ENCODE peak calls at places on chromosomes 6 and 20, in five cellular contexts. X is A549, D is HepG2, N is GM23338, V is K562. I is an unnamed sample.

GRCh38 chr20:48574383-48574782 is 253.4 kb downstream of the PREX1 start:
- DNase-seq in N (peak; percentile 44), X (peak; percentile 68), D (no peak), V (no peak), I (no peak)

GRCh38 chr6:82264824-82265223 is 17.3 kb upstream of the IBTK start:
- DNase-seq in X (no peak), N (peak; percentile 78), V (no peak), D (no peak), I (no peak)

GRCh38 chr6:96789871-96790270 is 47.4 kb downstream of the GPR63 start:
- DNase-seq in V (no peak), D (no peak), N (no peak), X (no peak), I (no peak)

GRCh38 chr6:65787787-65788186 is 80.8 kb upstream of the EYS start:
- DNase-seq in N (no peak), V (no peak), X (no peak), D (no peak), I (no peak)

GRCh38 chr6:144294016-144294415 is 8.9 kb downstream of the UTRN start:
- DNase-seq in X (no peak), D (no peak), V (no peak), N (no peak), I (no peak)

GRCh38 chr6:139080255-139080920 is 51.8 kb downstream of the ABRACL start:
- DNase-seq in V (no peak), D (no peak), N (no peak), X (no peak), I (no peak)

GRCh38 chr6:158835616-158836221 is 16.6 kb upstream of the EZR start:
- DNase-seq in D (peak; percentile 40), V (peak; percentile 76), N (no peak), X (no peak), I (no peak)

GRCh38 chr20:61044499-61044898 is 207.6 kb upstream of the CDH4 start:
- DNase-seq in N (peak; percentile 19), X (peak; percentile 38), D (no peak), V (peak; percentile 40), I (no peak)

GRCh38 chr6:132236281-132236680 is 165.0 kb downstream of the MOXD1 start:
- DNase-seq in V (no peak), X (no peak), N (no peak), D (no peak), I (no peak)

GRCh38 chr20:44356353-44356723 is 839 bp downstream of the HNF4A start:
- DNase-seq in D (no peak), N (no peak), X (no peak), V (no peak), I (no peak)

GRCh38 chr20:15061955-15062354 is 724.5 kb upstream of the FLRT3 start:
- DNase-seq in N (peak; percentile 59), V (no peak), D (peak; percentile 97), X (peak; percentile 34), I (no peak)

GRCh38 chr6:146041282-146041681 is 12.4 kb downstream of the GRM1 start:
- DNase-seq in N (peak; percentile 83), X (peak; percentile 22), V (no peak), D (peak; percentile 33), I (no peak)

GRCh38 chr20:5080384-5080877 is 39.3 kb downstream of the PCNA start:
- DNase-seq in D (no peak), X (peak; percentile 70), N (no peak), V (no peak), I (peak; percentile 48)

GRCh38 chr6:89582669-89583325 is 55.8 kb downstream of the LYRM2 start:
- DNase-seq in X (no peak), D (no peak), N (no peak), V (no peak), I (no peak)

GRCh38 chr6:110415297-110415916 is at the start of gene DDO:
- DNase-seq in D (peak; percentile 86), V (no peak), N (no peak), X (no peak), I (no peak)

GRCh38 chr20:12175538-12175937 is 257.8 kb downstream of the BTBD3 start:
- DNase-seq in X (no peak), N (no peak), D (no peak), V (no peak), I (no peak)

GRCh38 chr6:166952567-166953464 is 3.5 kb downstream of the RNASET2 start:
- DNase-seq in N (no peak), D (no peak), V (no peak), X (no peak), I (no peak)

GRCh38 chr20:5822569-5822968 is 72.4 kb downstream of the SHLD1 start:
- DNase-seq in V (no peak), X (no peak), D (no peak), N (no peak), I (no peak)

GRCh38 chr20:45415822-45416637 is at the start of gene PIGT:
- DNase-seq in V (peak; percentile 76), X (peak; percentile 84), D (peak; percentile 93), N (peak; percentile 93), I (peak; percentile 51)

GRCh38 chr6:110325197-110325596 is 33.0 kb downstream of the METTL24 start:
- DNase-seq in V (no peak), D (peak; percentile 46), N (no peak), X (no peak), I (no peak)

GRCh38 chr20:1805161-1805581 is 90.0 kb upstream of the SIRPA start:
- DNase-seq in V (no peak), X (no peak), N (peak; percentile 54), D (no peak), I (no peak)

GRCh38 chr20:1804554-1804956 is 90.7 kb upstream of the SIRPA start:
- DNase-seq in N (no peak), X (no peak), D (no peak), V (no peak), I (no peak)

GRCh38 chr20:1803216-1804128 is 91.7 kb upstream of the SIRPA start:
- DNase-seq in D (no peak), V (no peak), X (no peak), N (peak; percentile 93), I (no peak)

GRCh38 chr20:1802385-1803215 is 92.6 kb upstream of the SIRPA start:
- DNase-seq in V (peak; percentile 9), N (peak; percentile 86), D (peak; percentile 67), X (peak; percentile 70), I (no peak)

DNA sequence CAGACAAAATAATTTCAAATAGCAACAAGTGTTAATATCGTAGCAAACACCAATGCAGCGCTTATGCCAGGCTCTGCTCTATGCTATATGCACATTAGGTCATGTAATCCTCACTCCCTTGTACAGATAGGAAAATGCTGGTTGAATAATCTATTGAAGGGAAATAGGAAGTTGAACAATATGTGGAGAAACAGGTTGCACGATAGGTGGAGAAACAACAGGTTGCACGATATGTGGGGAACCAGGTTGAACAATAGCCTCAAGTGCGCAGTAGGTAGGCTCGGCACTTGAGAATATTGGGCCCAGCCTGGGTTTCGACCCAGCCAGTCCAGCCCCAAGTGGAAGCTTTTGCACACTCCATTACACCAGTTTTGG is 91.1 kb upstream of the SIRPA start:
- DNase-seq in X (no peak), N (no peak), D (no peak), V (no peak), I (no peak)
- H3K27ac ChIP-seq in X (no peak overlapping the region), N (no peak overlapping the region), D (no peak overlapping the region), V (no peak overlapping the region), I (no peak overlapping the region)

GRCh38 chr6:120899932-120900331 is 434.3 kb downstream of the TBC1D32 start:
- DNase-seq in D (no peak), V (no peak), X (no peak), N (no peak), I (no peak)
- TF ChIP-seq JUNB in D (no peak), V (no peak), X (no peak), N (no peak), I (no peak)

GRCh38 chr6:149686230-149686629 is 31.7 kb downstream of the LATS1 start:
- DNase-seq in D (no peak), X (no peak), N (no peak), V (no peak), I (no peak)

GRCh38 chr6:149680490-149680889 is 32.0 kb upstream of the KATNA1 start:
- DNase-seq in D (no peak), V (no peak), N (no peak), X (no peak), I (no peak)

DNA sequence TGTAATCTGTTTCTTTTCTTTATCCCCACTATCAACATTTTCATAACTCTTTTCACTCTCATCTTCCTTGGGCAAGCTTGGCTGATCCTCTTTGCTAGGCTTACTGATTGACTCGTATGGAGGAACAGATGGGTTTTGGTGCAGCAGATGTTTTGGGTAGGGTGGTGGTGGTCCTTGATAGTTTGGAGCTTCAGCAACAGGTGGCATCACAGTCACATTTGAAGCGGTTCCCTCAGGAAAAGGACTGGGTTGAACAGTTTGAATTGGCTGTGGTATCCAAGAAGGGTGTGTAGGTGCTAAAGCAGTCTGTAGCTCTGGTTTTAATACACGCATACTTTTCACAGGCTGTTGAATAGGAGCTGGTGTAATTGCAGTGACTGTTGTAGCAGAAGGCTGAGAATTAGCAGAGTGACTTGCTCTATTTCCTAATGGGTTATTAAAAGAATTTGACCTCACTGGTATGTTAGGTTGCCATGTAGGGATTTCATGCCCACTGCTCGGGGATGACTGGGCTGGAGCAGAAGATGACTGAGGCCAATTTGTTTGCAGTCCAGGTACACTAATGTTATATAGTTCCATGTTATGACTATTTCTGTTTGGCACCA is 34.5 kb downstream of the LATS1 start:
- DNase-seq in X (no peak), N (no peak), V (no peak), D (no peak), I (no peak)
- H3K27ac ChIP-seq in X (no peak overlapping the region), N (no peak overlapping the region), V (no peak overlapping the region), D (no peak overlapping the region), I (no peak overlapping the region)

DNA sequence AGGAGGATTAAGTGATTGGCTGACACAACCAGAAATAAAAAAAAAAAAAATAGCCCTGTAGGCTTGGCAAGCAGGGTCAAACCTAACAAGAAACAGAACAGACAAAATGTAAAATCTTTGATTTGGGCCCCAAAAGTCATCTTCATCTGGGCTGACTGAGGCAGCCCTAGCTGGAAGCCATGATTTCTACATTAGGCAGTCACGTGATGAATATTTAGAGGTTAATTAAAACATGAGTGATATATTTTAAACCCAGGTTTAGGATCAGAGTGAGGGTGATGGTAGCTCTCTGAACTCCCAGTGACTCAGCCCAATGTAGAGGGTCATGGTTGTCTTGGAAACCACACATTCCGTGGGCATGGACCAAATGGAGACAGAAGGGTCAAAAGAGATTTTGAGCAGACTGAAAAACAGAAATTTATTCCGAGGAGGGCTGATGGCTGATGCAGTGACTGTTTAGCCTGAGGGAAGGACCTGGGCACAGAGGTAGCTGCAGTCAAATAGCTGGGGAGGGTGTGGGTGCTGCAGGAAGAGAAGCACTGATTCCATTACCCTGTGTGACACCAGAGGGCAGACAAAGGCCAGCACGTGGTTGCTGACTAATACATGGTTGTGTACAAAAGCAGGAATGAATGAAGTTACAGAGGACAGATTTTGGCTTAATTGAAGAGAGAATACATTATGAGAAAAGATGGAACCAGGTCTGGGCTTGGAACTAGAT is 573.1 kb upstream of the CHD6 start:
- DNase-seq in D (no peak), V (no peak), N (no peak), X (peak; percentile 2), I (no peak)
- TF ChIP-seq JUNB in D (no peak), V (no peak), N (no peak), X (no peak), I (no peak)

GRCh38 chr20:38146628-38147027 is 18.4 kb downstream of the TGM2 start:
- DNase-seq in N (no peak), V (no peak), X (no peak), D (no peak), I (no peak)

GRCh38 chr20:38146156-38146555 is 18.9 kb downstream of the TGM2 start:
- DNase-seq in D (no peak), V (no peak), X (no peak), N (no peak), I (no peak)

GRCh38 chr20:38147166-38147565 is 17.9 kb downstream of the TGM2 start:
- DNase-seq in N (no peak), V (no peak), D (no peak), X (no peak), I (no peak)

GRCh38 chr20:38148328-38149102 is 16.6 kb downstream of the TGM2 start:
- DNase-seq in X (no peak), D (no peak), N (no peak), V (no peak), I (no peak)

GRCh38 chr20:38147751-38148150 is 17.3 kb downstream of the TGM2 start:
- DNase-seq in V (no peak), X (no peak), N (no peak), D (no peak), I (no peak)
- H3K27ac ChIP-seq in V (no peak overlapping the region), X (no peak overlapping the region), N (no peak overlapping the region), D (no peak overlapping the region), I (no peak overlapping the region)

I was measured in GM12878.